ENCODE peak calls at places on chromosomes 5 and 9, in nine cellular contexts. N is hepatocyte; G is ELF-1; I is CD4-positive, alpha-beta memory T cell; H is MCF 10A; A is A549; B is amniotic stem cell; F is ovary; R is PC-3. M is an unnamed sample.
A peak's percentile ranks its signal among the peaks of the same experiment; 100 is the strongest.

GRCh38 chr5:172659909-172660628 is 19.0 kb downstream of the NEURL1B start:
- DNase-seq in N (peak; percentile 92), G (peak; percentile 81), I (no peak), H (no peak), A (peak; percentile 45), B (peak; percentile 54), F (peak; percentile 85), R (no peak), M (peak; percentile 95)

GRCh38 chr9:21789541-21790037 is 12.8 kb upstream of the MTAP start:
- DNase-seq in N (peak; percentile 91), G (peak; percentile 48), I (peak; percentile 74), H (no peak), A (peak; percentile 96), B (peak; percentile 77), F (no peak), R (peak; percentile 88), M (peak; percentile 83)

GRCh38 chr5:58466939-58467338 is 7.1 kb upstream of the PLK2 start:
- DNase-seq in N (peak; percentile 75), G (peak; percentile 24), I (no peak), H (peak; percentile 43), A (peak; percentile 70), B (no peak), F (no peak), R (peak; percentile 47), M (no peak)

GRCh38 chr9:18861599-18862546 is 171.1 kb downstream of the SAXO1 start:
- DNase-seq in N (peak; percentile 24), G (no peak), I (no peak), H (no peak), A (no peak), B (no peak), F (peak; percentile 64), R (no peak), M (no peak)

GRCh38 chr9:107751522-107752235 is 262.1 kb upstream of the KLF4 start:
- DNase-seq in N (peak; percentile 81), G (peak; percentile 16), I (no peak), H (peak; percentile 79), A (peak; percentile 77), B (peak; percentile 63), F (no peak), R (peak; percentile 65), M (peak; percentile 72)

GRCh38 chr5:176740131-176740701 is 70.1 kb upstream of the UNC5A start:
- DNase-seq in N (no peak), G (peak; percentile 10), I (no peak), H (no peak), A (no peak), B (no peak), F (no peak), R (no peak), M (no peak)

GRCh38 chr5:41636605-41637004 is 126.2 kb upstream of the PLCXD3 start:
- DNase-seq in N (peak; percentile 31), G (peak; percentile 38), I (no peak), H (peak; percentile 36), A (peak; percentile 48), B (no peak), F (no peak), R (peak; percentile 72), M (peak; percentile 54)

GRCh38 chr5:61162832-61163567 is 732 bp upstream of the SMIM15 start:
- DNase-seq in N (no peak), G (no peak), I (no peak), H (peak; percentile 48), A (peak; percentile 70), B (no peak), F (no peak), R (peak; percentile 32), M (peak; percentile 59)

GRCh38 chr5:98307811-98308210 is 465.7 kb upstream of the RGMB start:
- DNase-seq in N (no peak), G (no peak), I (no peak), H (no peak), A (no peak), B (peak; percentile 65), F (no peak), R (peak; percentile 95), M (no peak)

GRCh38 chr9:112037281-112038016 is 137.6 kb downstream of the SUSD1 start:
- DNase-seq in N (no peak), G (no peak), I (peak; percentile 83), H (peak; percentile 42), A (no peak), B (peak; percentile 44), F (no peak), R (peak; percentile 46), M (no peak)

GRCh38 chr9:88746029-88746743 is 211.2 kb downstream of the NXNL2 start:
- DNase-seq in N (peak; percentile 72), G (peak; percentile 44), I (no peak), H (peak; percentile 91), A (no peak), B (peak; percentile 62), F (peak; percentile 37), R (peak; percentile 70), M (no peak)

GRCh38 chr5:4027335-4027734 is 431.7 kb downstream of the IRX1 start:
- DNase-seq in N (no peak), G (no peak), I (no peak), H (no peak), A (no peak), B (no peak), F (no peak), R (no peak), M (no peak)

GRCh38 chr5:88787856-88788255 is 95.1 kb downstream of the MEF2C start:
- DNase-seq in N (no peak), G (no peak), I (no peak), H (peak; percentile 10), A (no peak), B (peak; percentile 13), F (no peak), R (peak; percentile 81), M (no peak)